ENCODE peak calls at places on chromosomes 1 and 21, in seven cellular contexts. D is GOT3; Y is CD8-positive, alpha-beta memory T cell; E is activated naive CD4-positive, alpha-beta T cell treated with anti-CD3 and anti-CD28 coated beads, Interleukin-2, amount 10 ng/mL, durations not matched to agents 7 days and 5 days; U is SW480; F is NCI-H1417 treated with DMSO at 0.1 percent for 48 hours; R is activated gamma-delta T cell treated with anti-CD3 and anti-CD28 coated beads, Interleukin-2, amount 50 U/mL, for 16 hours. M is an unnamed sample.

GRCh38 chr1:109266965-109267364 is 16.0 kb downstream of the PSRC1 start:
- DNase-seq in E (no peak), F (no peak), Y (no peak), R (no peak), D (no peak), U (no peak), M (no peak)

GRCh38 chr1:234281826-234282489 is 91.3 kb upstream of the COA6 start:
- DNase-seq in F (no peak), E (no peak), Y (no peak), R (no peak), D (no peak), U (no peak), M (no peak)

GRCh38 chr1:210260087-210260486 is 27.5 kb downstream of the SERTAD4 start:
- DNase-seq in F (no peak), Y (no peak), U (no peak), D (no peak), R (no peak), E (no peak), M (no peak)

GRCh38 chr1:110667766-110668165 is 7.0 kb downstream of the KCNA3 start:
- DNase-seq in E (no peak), D (no peak), F (no peak), U (no peak), Y (no peak), R (no peak), M (no peak)

GRCh38 chr1:172069535-172069934 is 228.2 kb downstream of the DNM3 start:
- DNase-seq in U (no peak), R (no peak), Y (no peak), E (no peak), F (no peak), D (no peak), M (no peak)

GRCh38 chr1:175150596-175151319 is 41.8 kb downstream of the KIAA0040 start:
- DNase-seq in D (peak; percentile 36), U (peak; percentile 29), Y (no peak), R (no peak), F (no peak), E (no peak), M (no peak)

GRCh38 chr1:63524166-63524565 is 841 bp downstream of the EFCAB7 start:
- DNase-seq in D (no peak), F (no peak), U (no peak), Y (no peak), E (no peak), R (no peak), M (no peak)

GRCh38 chr21:31837613-31838390 is 35.0 kb upstream of the HUNK start:
- DNase-seq in F (no peak), Y (no peak), E (no peak), D (no peak), U (no peak), R (no peak), M (no peak)

GRCh38 chr1:221663321-221663720 is 78.6 kb downstream of the DUSP10 start:
- DNase-seq in F (no peak), E (no peak), D (no peak), Y (no peak), U (no peak), R (no peak), M (no peak)

GRCh38 chr1:65630855-65631254 is 161.8 kb upstream of the PDE4B start:
- DNase-seq in U (no peak), E (no peak), D (no peak), Y (no peak), R (no peak), F (no peak), M (no peak)

GRCh38 chr1:41524676-41525675 is 40.5 kb upstream of the EDN2 start:
- DNase-seq in U (no peak), D (no peak), E (no peak), R (no peak), Y (no peak), F (no peak), M (no peak)

GRCh38 chr1:40665335-40666171 is at the start of gene RIMS3:
- DNase-seq in E (peak; percentile 86), F (peak; percentile 34), Y (peak; percentile 80), U (peak; percentile 38), R (peak; percentile 73), D (peak; percentile 19), M (no peak)

GRCh38 chr1:228453022-228453560 is 34.1 kb upstream of the RNF187 start:
- DNase-seq in R (no peak), E (no peak), D (no peak), U (no peak), Y (no peak), F (no peak), M (no peak)

GRCh38 chr1:183267646-183268431 is 81.8 kb downstream of the LAMC2 start:
- DNase-seq in U (peak; percentile 64), D (peak; percentile 17), R (no peak), E (no peak), Y (no peak), F (no peak), M (peak; percentile 84)

GRCh38 chr21:45327458-45328197 is 39.9 kb upstream of the POFUT2 start:
- DNase-seq in R (no peak), F (no peak), Y (no peak), E (no peak), D (no peak), U (no peak), M (no peak)

GRCh38 chr1:17588048-17588781 is 48.7 kb downstream of the ARHGEF10L start:
- DNase-seq in E (no peak), R (no peak), Y (no peak), U (peak; percentile 78), F (no peak), D (no peak), M (no peak)

GRCh38 chr1:149845416-149845815 is 54.0 kb upstream of the BOLA1 start:
- DNase-seq in Y (no peak), U (peak; percentile 0), E (no peak), F (no peak), D (no peak), R (no peak), M (no peak)

GRCh38 chr21:38811257-38811656 is 5.5 kb downstream of the ETS2 start:
- DNase-seq in F (no peak), Y (no peak), R (no peak), E (no peak), D (peak; percentile 25), U (no peak), M (peak; percentile 67)

GRCh38 chr1:8510041-8510823 is 192.3 kb downstream of the SLC45A1 start:
- DNase-seq in D (no peak), Y (no peak), E (peak; percentile 63), F (no peak), R (no peak), U (no peak), M (peak; percentile 67)